ENCODE peak calls at places on chromosome 9, in five cellular contexts. Z, N, T, E and K are unnamed samples.
A peak's percentile ranks its signal among the peaks of the same experiment; 100 is the strongest.

GRCh38 chr9:95511952-95512750 is 4.6 kb downstream of the PTCH1 start:
- DNase-seq in Z (peak; percentile 40), T (no peak), E (peak; percentile 38), N (no peak), K (peak; percentile 35)

GRCh38 chr9:93257808-93258331 is 73.9 kb downstream of the WNK2 start:
- DNase-seq in Z (peak; percentile 11), E (no peak), T (no peak), N (no peak), K (no peak)

GRCh38 chr9:136823136-136824046 is 15.6 kb downstream of the RABL6 start:
- DNase-seq in E (no peak), Z (no peak), N (no peak), T (no peak), K (no peak)

GRCh38 chr9:131178382-131178781 is 53.0 kb downstream of the NUP214 start:
- DNase-seq in Z (peak; percentile 83), T (peak; percentile 83), E (peak; percentile 79), N (peak; percentile 60), K (peak; percentile 88)

GRCh38 chr9:124520206-124520596 is 13.0 kb upstream of the NR5A1 start:
- DNase-seq in T (no peak), Z (no peak), E (no peak), N (no peak), K (no peak)

GRCh38 chr9:37776328-37776727 is 8.5 kb downstream of the EXOSC3 start:
- DNase-seq in N (no peak), Z (no peak), E (no peak), T (no peak), K (no peak)

GRCh38 chr9:123349691-123350480 is 6.1 kb upstream of the CRB2 start:
- DNase-seq in T (peak; percentile 86), E (peak; percentile 80), Z (peak; percentile 90), N (peak; percentile 58), K (peak; percentile 78)

GRCh38 chr9:95726756-95727155 is 148.7 kb upstream of the ERCC6L2 start:
- DNase-seq in N (no peak), E (no peak), T (peak; percentile 61), Z (peak; percentile 63), K (no peak)

GRCh38 chr9:131875828-131876485 is 136.1 kb upstream of the RAPGEF1 start:
- DNase-seq in T (no peak), Z (no peak), E (no peak), N (no peak), K (no peak)

GRCh38 chr9:136543830-136544548 is 1.9 kb downstream of the NOTCH1 start:
- DNase-seq in Z (no peak), T (no peak), N (peak; percentile 43), E (no peak), K (no peak)

GRCh38 chr9:110156902-110157301 is 51.1 kb downstream of the C9orf152 start:
- DNase-seq in E (no peak), N (no peak), T (no peak), Z (no peak), K (no peak)

GRCh38 chr9:25537857-25538256 is 140.4 kb downstream of the TUSC1 start:
- DNase-seq in E (no peak), Z (no peak), T (no peak), N (no peak), K (no peak)

GRCh38 chr9:130963916-130964315 is 24.9 kb upstream of the FIBCD1 start:
- DNase-seq in Z (no peak), N (no peak), E (no peak), T (no peak), K (no peak)

GRCh38 chr9:114947058-114947457 is 16.7 kb upstream of the TNFSF8 start:
- DNase-seq in N (no peak), Z (no peak), T (no peak), E (no peak), K (no peak)

GRCh38 chr9:115202960-115203751 is 85.2 kb upstream of the TNC start:
- DNase-seq in N (no peak), Z (peak; percentile 41), T (no peak), E (no peak), K (no peak)

GRCh38 chr9:92480332-92480771 is 2.0 kb downstream of the ASPN start:
- DNase-seq in E (no peak), T (no peak), Z (no peak), N (no peak), K (no peak)

GRCh38 chr9:77433675-77434445 is 214.3 kb downstream of the GNA14 start:
- DNase-seq in E (peak; percentile 56), N (peak; percentile 28), T (peak; percentile 79), Z (peak; percentile 85), K (peak; percentile 57)

DNA sequence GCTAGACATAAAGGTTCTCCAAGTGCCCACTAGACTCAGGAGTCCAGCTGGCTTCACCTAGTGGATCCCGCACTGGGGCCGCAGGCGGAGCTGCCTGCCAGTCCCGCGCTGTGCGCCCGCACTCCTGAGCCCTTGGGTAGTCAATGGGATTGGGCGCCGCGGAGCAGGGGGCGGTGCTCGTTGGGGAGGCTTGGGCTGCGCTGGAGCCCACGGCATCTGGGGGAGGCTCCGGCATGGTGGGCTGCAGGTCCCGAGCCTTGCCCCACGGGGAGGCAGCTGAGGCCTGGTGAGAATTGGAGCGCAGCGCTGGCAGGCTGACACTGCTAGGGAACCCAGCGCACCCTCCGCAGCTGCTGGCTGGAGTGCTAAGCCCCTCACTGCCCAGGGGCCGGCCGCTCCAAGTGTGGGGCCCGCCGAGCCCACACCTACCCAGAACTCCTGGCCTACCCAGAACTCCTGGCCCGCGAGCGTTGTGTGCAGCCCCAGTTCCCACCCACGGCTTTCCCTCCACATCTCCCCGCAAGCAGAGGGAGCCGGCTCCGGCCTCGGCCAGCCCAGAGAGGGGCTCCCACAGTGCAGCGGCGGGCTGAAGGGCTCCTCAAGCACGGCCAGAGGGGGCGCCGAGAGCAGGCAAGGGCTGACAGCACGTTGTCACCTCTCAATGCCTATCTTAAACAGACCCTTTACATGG is 260.7 kb upstream of the DMRT1 start:
- DNase-seq in E (no peak), Z (no peak), T (no peak), N (no peak), K (no peak)
- TF ChIP-seq CTCF in E (no peak), Z (no peak), T (no peak), N (no peak), K (no peak)

DNA sequence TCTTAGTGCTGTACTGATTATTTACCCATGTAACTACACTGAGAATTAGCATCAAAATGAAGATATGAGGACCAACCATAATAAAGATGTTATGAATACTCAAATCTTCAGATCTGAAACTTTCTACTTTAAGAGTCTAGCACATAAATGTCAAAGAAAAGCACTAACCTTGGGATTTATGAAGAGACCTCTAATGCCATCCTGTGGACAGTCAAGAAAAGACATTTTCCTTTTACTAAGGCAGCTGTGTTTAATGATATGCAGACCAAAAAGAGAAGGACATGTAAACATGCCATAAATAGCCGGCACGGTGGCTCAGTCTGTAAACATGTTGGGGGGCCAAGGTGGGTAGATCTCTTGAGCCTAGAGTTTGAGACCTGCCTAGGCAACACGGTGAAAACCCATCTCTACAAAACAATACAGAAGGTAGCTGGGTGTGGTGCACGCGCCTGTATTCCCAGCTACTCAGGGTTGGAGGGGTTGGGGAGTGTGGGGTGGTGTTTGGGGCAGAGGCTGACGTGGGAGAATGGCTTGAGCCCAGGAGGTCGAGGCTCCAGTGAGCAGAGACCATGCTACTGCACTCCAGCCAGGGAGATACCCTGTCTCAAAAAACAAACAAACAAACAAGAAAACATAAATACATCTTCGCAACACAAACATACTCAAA is 266.9 kb upstream of the TYRP1 start:
- DNase-seq in Z (no peak), E (no peak), T (no peak), N (no peak), K (no peak)
- TF ChIP-seq CTCF in Z (peak; percentile 30), E (peak; percentile 15), T (no peak), N (peak; percentile 56), K (no peak)

GRCh38 chr9:120902824-120903608 is 23.6 kb downstream of the TRAF1 start:
- DNase-seq in Z (no peak), E (no peak), T (no peak), N (no peak), K (no peak)
- TF ChIP-seq CTCF in Z (no peak), E (no peak), T (no peak), N (no peak), K (no peak)

GRCh38 chr9:138022121-138022741 is 144.6 kb downstream of the CACNA1B start:
- DNase-seq in T (peak; percentile 59), N (no peak), E (peak; percentile 51), Z (peak; percentile 22), K (peak; percentile 66)
- TF ChIP-seq CTCF in T (no peak), N (peak; percentile 61), E (peak; percentile 53), Z (no peak), K (peak; percentile 68)

DNA sequence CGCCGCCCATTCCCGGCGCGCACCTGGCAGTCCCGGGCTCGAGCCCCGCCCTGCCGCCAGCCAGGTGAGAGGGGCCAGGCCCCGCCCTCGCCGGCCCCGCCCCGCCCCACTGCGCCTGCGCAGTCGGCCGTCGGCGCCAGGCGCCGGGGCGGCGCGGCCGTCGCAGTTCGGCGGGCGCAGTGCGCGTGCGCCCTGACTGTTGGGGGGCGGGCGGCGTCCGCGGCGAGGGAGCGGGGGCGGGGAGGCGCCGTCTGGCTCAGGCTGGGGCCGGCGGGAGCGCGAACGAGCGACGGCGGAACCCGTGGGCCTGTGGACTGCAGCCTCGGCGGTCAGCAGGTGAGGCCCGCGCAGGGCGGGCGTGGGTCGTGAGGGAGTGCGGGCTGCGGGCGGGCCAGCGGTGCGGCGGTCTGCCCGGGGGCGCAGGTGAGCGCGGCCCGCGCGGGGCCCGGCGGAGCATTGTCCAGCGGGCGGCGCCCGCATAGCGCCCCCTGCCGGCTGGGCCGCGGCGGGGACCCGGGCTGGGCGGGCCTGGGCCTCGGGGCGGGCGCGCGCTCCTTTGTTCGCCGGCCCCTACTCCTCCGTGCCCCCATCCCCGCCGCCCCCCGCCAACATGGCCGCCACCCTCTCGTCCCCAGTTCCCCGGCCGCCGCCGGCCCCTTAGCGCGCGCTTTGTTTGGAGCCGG is at the start of gene SPIN1:
- DNase-seq in N (peak; percentile 86), E (peak; percentile 89), Z (peak; percentile 98), T (peak; percentile 97), K (peak; percentile 91)
- TF ChIP-seq CTCF in N (peak; percentile 65), E (no peak), Z (no peak), T (peak; percentile 72), K (peak; percentile 55)

GRCh38 chr9:128218172-128218517 is 15.0 kb downstream of the DNM1 start:
- DNase-seq in T (no peak), E (no peak), N (no peak), Z (peak; percentile 15), K (no peak)
- TF ChIP-seq CTCF in T (no peak), E (no peak), N (no peak), Z (no peak), K (no peak)

GRCh38 chr9:69193685-69194032 is 19.6 kb downstream of the TJP2 start:
- DNase-seq in N (no peak), T (no peak), E (no peak), Z (peak; percentile 45), K (peak; percentile 41)
- TF ChIP-seq CTCF in N (no peak), T (peak; percentile 28), E (no peak), Z (no peak), K (no peak)

GRCh38 chr9:86239053-86239770 is 20.2 kb downstream of the C9orf153 start:
- DNase-seq in N (no peak), T (no peak), Z (no peak), E (no peak), K (no peak)
- TF ChIP-seq CTCF in N (no peak), T (no peak), Z (peak; percentile 51), E (no peak), K (no peak)

GRCh38 chr9:116208417-116209232 is 55.0 kb downstream of the PAPPA start:
- DNase-seq in Z (no peak), E (no peak), N (no peak), T (no peak), K (no peak)
- TF ChIP-seq CTCF in Z (peak; percentile 54), E (no peak), N (no peak), T (no peak), K (no peak)